ENCODE peak calls at places on chromosome 13, in ten cellular contexts. A is CD4-positive, CD25-positive, alpha-beta regulatory T cell; F is neuronal stem cell; I is IMR-90; L is pancreas; R is left lung; V is BJ; T is K562; Z is NT2/D1; E is right atrium auricular region. S is an unnamed sample. For H3K36me3, the result is how much of the 10 kb centered on the place peaks cover.

GRCh38 chr13:71621152-71622124 is 245.6 kb downstream of the DACH1 start:
- DNase-seq in F (no peak), A (no peak), L (no peak), E (no peak), Z (no peak), R (no peak), V (no peak), T (no peak), I (no peak), S (no peak)

GRCh38 chr13:46913757-46914156 is 16.9 kb upstream of the HTR2A start:
- DNase-seq in I (no peak), V (no peak), Z (no peak), E (no peak), A (no peak), R (no peak), F (no peak), T (no peak), L (no peak), S (no peak)

GRCh38 chr13:82800391-82800790 is 1081.9 kb downstream of the SLITRK1 start:
- DNase-seq in Z (no peak), A (no peak), T (no peak), R (no peak), L (no peak), F (no peak), I (no peak), E (no peak), V (peak), S (no peak)

GRCh38 chr13:44364019-44364418 is 9.6 kb upstream of the SERP2 start:
- DNase-seq in R (no peak), I (no peak), F (no peak), L (no peak), V (no peak), T (no peak), Z (no peak), E (no peak), A (no peak), S (no peak)

GRCh38 chr13:94480672-94481145 is 1.2 kb upstream of the DCT start:
- DNase-seq in T (no peak), V (no peak), F (no peak), A (no peak), R (no peak), E (no peak), Z (no peak), L (no peak), I (peak), S (no peak)

GRCh38 chr13:95656386-95657015 is 12.0 kb upstream of the DZIP1 start:
- DNase-seq in T (peak), A (no peak), E (no peak), R (no peak), V (no peak), Z (no peak), F (no peak), L (no peak), I (no peak), S (no peak)

GRCh38 chr13:43244482-43244881 is 221.1 kb downstream of the DNAJC15 start:
- DNase-seq in E (no peak), V (no peak), R (no peak), A (no peak), T (no peak), Z (no peak), L (no peak), F (no peak), I (no peak), S (no peak)

GRCh38 chr13:44140146-44140545 is 233.5 kb upstream of the SERP2 start:
- DNase-seq in T (no peak), R (no peak), V (no peak), E (no peak), F (no peak), I (no peak), Z (no peak), A (no peak), L (no peak), S (peak)

GRCh38 chr13:33319859-33320258 is 34.3 kb upstream of the STARD13 start:
- DNase-seq in Z (no peak), T (no peak), L (no peak), F (no peak), R (no peak), A (no peak), E (no peak), V (no peak), I (no peak), S (no peak)

GRCh38 chr13:100630564-100630963 is 42.0 kb upstream of the GGACT start:
- DNase-seq in R (no peak), T (no peak), V (no peak), Z (peak), F (peak), E (no peak), A (no peak), I (no peak), L (no peak), S (no peak)

GRCh38 chr13:75391432-75392100 is 90.4 kb downstream of the TBC1D4 start:
- DNase-seq in Z (no peak), L (no peak), A (no peak), V (no peak), F (no peak), I (peak), T (no peak), E (no peak), R (no peak), S (no peak)

GRCh38 chr13:98686281-98686680 is 66.2 kb downstream of the SLC15A1 start:
- DNase-seq in I (no peak), E (no peak), V (no peak), A (no peak), R (no peak), Z (no peak), F (no peak), T (no peak), L (no peak), S (no peak)

GRCh38 chr13:78239681-78240080 is 321.1 kb upstream of the EDNRB start:
- DNase-seq in E (no peak), A (no peak), R (no peak), I (peak), F (no peak), V (no peak), T (no peak), Z (no peak), L (no peak), S (peak)

GRCh38 chr13:95704510-95704909 is 27.6 kb downstream of the DNAJC3 start:
- DNase-seq in I (no peak), V (no peak), T (peak), F (no peak), E (no peak), L (no peak), R (no peak), Z (no peak), A (no peak), S (no peak)

GRCh38 chr13:87153371-87153770 is 517.8 kb upstream of the SLITRK5 start:
- DNase-seq in R (no peak), T (no peak), Z (no peak), A (no peak), I (no peak), E (no peak), F (no peak), L (no peak), V (no peak), S (no peak)

DNA sequence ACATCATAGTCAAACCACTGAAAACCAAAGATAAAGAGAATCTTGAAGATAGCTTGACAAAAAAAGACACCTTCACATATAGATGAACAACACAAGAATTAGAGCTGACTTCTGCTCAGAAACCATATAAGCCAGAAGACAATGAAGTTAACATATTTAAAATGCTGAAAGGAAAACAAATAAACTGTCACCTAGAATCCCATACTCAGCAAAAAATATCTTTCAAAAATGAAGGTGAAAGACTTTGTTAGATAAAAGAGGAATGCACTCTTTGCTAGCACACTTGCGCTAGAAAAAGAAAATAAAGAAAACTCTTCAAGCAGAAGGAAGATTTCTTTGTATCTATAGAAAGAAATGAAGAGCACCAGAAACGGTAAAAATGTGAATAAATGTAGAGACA is 49.5 kb downstream of the PARP4 start:
- DNase-seq in V (no peak), F (no peak), T (no peak), Z (no peak), E (no peak), R (no peak), L (no peak), A (no peak), I (no peak), S (no peak)
- H3K36me3 ChIP-seq in V (under half), F (under half), T (under half), Z (under half), E (under half), R (under half), L (under half), A (half or more), I (under half), S (half or more)

GRCh38 chr13:110506859-110507566 is 54.5 kb downstream of the RAB20 start:
- DNase-seq in E (peak), A (no peak), L (peak), R (peak), F (no peak), Z (no peak), T (peak), V (no peak), I (peak), S (no peak)

GRCh38 chr13:110505594-110505993 is 55.9 kb downstream of the RAB20 start:
- DNase-seq in R (no peak), F (no peak), I (no peak), E (no peak), V (no peak), A (no peak), T (no peak), Z (no peak), L (no peak), S (no peak)

GRCh38 chr13:110503979-110504499 is 57.5 kb downstream of the RAB20 start:
- DNase-seq in Z (no peak), F (no peak), I (no peak), T (peak), A (no peak), E (no peak), R (no peak), L (no peak), V (no peak), S (no peak)

GRCh38 chr13:110507678-110508381 is 53.7 kb downstream of the RAB20 start:
- DNase-seq in F (no peak), L (peak), E (no peak), R (no peak), I (no peak), T (no peak), V (no peak), A (no peak), Z (no peak), S (no peak)

DNA sequence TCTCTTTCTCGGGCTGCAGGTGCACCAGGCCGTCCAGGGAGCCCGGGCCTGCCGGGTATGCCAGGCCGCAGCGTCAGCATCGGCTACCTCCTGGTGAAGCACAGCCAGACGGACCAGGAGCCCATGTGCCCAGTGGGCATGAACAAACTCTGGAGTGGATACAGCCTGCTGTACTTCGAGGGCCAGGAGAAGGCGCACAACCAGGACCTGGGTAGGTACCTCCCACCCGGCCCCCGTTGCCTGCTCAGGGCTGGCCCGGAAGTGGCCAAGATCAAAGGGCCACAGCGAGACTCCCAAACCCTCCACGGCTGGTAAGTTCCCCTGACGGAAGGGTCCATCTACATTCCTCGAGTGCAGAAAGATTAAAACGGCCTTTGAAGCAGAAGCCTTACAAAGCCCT is 55.1 kb downstream of the RAB20 start:
- DNase-seq in I (no peak), E (no peak), L (no peak), A (no peak), F (no peak), R (no peak), Z (no peak), T (peak), V (no peak), S (no peak)
- H3K36me3 ChIP-seq in I (half or more), E (half or more), L (under half), A (under half), F (half or more), R (under half), Z (half or more), T (under half), V (under half), S (half or more)

DNA sequence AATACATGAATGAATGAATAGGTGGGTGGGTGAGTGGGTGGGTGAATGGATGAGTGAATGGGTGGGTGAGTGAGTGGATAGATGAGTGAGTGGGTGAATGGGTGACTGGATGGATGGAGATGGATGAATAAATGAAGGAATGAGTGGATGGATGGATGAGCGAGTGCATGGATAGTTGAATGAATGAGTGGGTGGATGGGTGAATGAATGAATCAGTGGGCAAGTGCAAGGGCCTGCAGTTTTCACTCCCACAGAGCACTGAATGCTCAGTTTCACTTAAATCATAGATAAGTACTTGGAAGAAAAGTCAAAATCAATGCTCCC is 12.4 kb downstream of the GAS6 start:
- DNase-seq in F (no peak), R (no peak), A (no peak), L (no peak), E (peak), Z (no peak), T (no peak), V (no peak), I (no peak), S (no peak)
- H3K36me3 ChIP-seq in F (under half), R (under half), A (under half), L (under half), E (under half), Z (under half), T (under half), V (under half), I (under half), S (under half)

DNA sequence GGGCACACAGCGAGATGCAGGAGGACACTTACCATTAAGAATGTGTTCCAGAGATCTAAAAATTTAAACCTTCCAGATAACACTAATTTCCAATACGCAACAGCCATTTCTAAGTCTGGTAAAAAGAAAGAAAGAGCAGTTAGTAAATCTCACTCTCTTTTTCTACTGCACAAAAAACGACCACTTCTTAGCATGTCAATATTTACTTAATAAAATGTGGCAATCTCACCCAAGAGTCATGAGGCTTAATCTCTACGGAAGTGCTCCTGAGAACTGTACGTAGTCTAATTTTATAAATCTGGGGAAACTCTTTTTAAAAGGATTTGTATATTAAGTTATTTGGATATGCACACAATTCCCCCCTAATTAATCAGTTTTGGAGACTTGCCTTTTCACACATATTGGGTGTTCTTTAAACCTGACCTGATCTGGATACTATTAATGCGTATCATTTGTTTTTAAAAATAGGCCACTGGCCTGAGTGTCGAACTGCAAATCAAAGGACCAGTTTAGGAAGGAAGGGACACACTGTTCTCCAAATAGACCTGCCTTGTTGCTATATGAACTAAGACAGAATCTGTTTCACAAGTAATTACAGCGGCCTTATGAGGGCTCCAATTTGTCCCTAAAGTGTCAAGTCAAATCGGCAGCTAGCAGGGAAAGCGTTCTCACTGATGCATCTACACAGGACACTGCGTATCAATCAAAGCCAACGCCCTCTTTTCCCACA is 7.9 kb upstream of the ADPRHL1 start:
- DNase-seq in R (no peak), E (no peak), V (no peak), T (no peak), F (no peak), L (peak), A (no peak), I (no peak), Z (no peak), S (no peak)
- H3K36me3 ChIP-seq in R (under half), E (under half), V (under half), T (half or more), F (under half), L (under half), A (under half), I (under half), Z (half or more), S (half or more)

GRCh38 chr13:111267784-111268183 is 52.7 kb upstream of the TEX29 start:
- DNase-seq in F (no peak), L (no peak), R (no peak), E (no peak), T (no peak), I (peak), A (no peak), Z (no peak), V (no peak), S (no peak)

GRCh38 chr13:111270126-111270525 is 50.3 kb upstream of the TEX29 start:
- DNase-seq in V (no peak), R (no peak), T (no peak), F (no peak), A (no peak), L (no peak), I (no peak), E (peak), Z (no peak), S (no peak)

GRCh38 chr13:111270765-111271164 is 49.7 kb upstream of the TEX29 start:
- DNase-seq in L (no peak), V (no peak), E (no peak), R (no peak), T (no peak), I (peak), F (no peak), Z (no peak), A (no peak), S (no peak)

GRCh38 chr13:111271186-111271698 is 49.2 kb upstream of the TEX29 start:
- DNase-seq in T (no peak), F (no peak), Z (no peak), A (no peak), E (peak), L (no peak), R (no peak), I (no peak), V (no peak), S (no peak)

DNA sequence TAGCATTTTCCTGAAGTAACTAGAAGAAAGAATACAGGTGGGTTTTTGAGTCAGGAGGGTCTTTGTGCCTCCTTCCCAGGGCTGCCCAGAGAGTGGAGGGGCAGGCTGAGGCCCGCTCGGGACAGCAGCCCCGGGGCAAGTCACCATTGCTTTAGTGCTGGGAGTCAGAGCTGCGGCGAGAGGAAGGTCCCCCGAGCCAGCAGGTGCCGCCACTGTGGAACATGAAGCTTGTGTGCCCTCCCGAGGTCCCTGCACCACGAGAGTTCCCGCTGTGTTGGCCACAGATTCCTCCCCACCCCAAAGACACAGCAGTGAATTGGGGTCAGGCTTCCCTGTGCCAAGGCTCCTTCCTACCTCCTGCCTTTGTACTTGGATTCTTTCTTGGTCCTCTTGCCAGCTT is 50.9 kb upstream of the TEX29 start:
- DNase-seq in I (no peak), Z (no peak), F (no peak), R (no peak), L (no peak), A (no peak), T (no peak), E (peak), V (no peak), S (peak)
- H3K36me3 ChIP-seq in I (under half), Z (half or more), F (under half), R (under half), L (under half), A (half or more), T (under half), E (under half), V (under half), S (under half)